ENCODE peak calls at places on chromosomes 4 and X, in four cellular contexts. E is IMR-90, U is GM12878, B is body of pancreas. J is an unnamed sample.

GRCh38 chrX:16786139-16786790 is at the start of gene TXLNG:
- DNase-seq in E (peak; percentile 100), U (peak; percentile 99), B (peak; percentile 95), J (peak; percentile 96)

GRCh38 chr4:77418333-77418732 is 187.3 kb upstream of the CXCL13 start:
- DNase-seq in E (no peak), U (no peak), B (no peak), J (no peak)

GRCh38 chrX:112642349-112642748 is 37.4 kb downstream of the LHFPL1 start:
- DNase-seq in E (peak; percentile 75), U (no peak), B (peak; percentile 24), J (no peak)

GRCh38 chr4:175271010-175271630 is 353.0 kb downstream of the ADAM29 start:
- DNase-seq in E (no peak), U (no peak), B (no peak), J (no peak)

GRCh38 chrX:150570512-150570911 is 2.1 kb downstream of the MTM1 start:
- DNase-seq in E (no peak), U (no peak), B (no peak), J (no peak)

GRCh38 chr4:25378130-25378743 is 1.2 kb downstream of the ANAPC4 start:
- DNase-seq in E (no peak), U (no peak), B (no peak), J (no peak)

GRCh38 chrX:112668476-112669404 is 11.0 kb downstream of the LHFPL1 start:
- DNase-seq in E (no peak), U (no peak), B (no peak), J (no peak)

GRCh38 chr4:119314356-119314755 is 7.6 kb downstream of the FABP2 start:
- DNase-seq in E (peak; percentile 59), U (no peak), B (no peak), J (no peak)

GRCh38 chrX:154471870-154472684 is 7.0 kb downstream of the LAGE3 start:
- DNase-seq in E (no peak), U (no peak), B (no peak), J (no peak)

GRCh38 chrX:148574247-148574973 is 74.0 kb downstream of the AFF2 start:
- DNase-seq in E (no peak), U (peak; percentile 2), B (no peak), J (no peak)

GRCh38 chrX:133375558-133376340 is 39.5 kb downstream of the GPC4 start:
- DNase-seq in E (no peak), U (no peak), B (peak; percentile 29), J (no peak)

GRCh38 chr4:89136525-89136924 is 25.2 kb downstream of the TIGD2 start:
- DNase-seq in E (peak; percentile 70), U (no peak), B (no peak), J (no peak)

GRCh38 chrX:12065251-12065650 is 73.0 kb upstream of the FRMPD4 start:
- DNase-seq in E (peak; percentile 28), U (no peak), B (no peak), J (no peak)

GRCh38 chr4:24219171-24219570 is 329.3 kb upstream of the PPARGC1A start:
- DNase-seq in E (peak; percentile 39), U (no peak), B (peak; percentile 19), J (no peak)

GRCh38 chrX:6226646-6227444 is 1.8 kb downstream of the NLGN4X start:
- DNase-seq in E (no peak), U (no peak), B (no peak), J (no peak)

GRCh38 chrX:102517331-102517730 is 792 bp upstream of the TMSB15A start:
- DNase-seq in E (peak; percentile 17), U (no peak), B (no peak), J (no peak)

GRCh38 chr4:168487821-168488162 is 7.5 kb upstream of the DDX60L start:
- DNase-seq in E (no peak), U (no peak), B (no peak), J (no peak)

GRCh38 chr4:101790521-101791188 is at the start of gene BANK1:
- DNase-seq in E (peak; percentile 2), U (peak; percentile 43), B (peak; percentile 32), J (no peak)

GRCh38 chrX:108310511-108310910 is 127.7 kb downstream of the COL4A6 start:
- DNase-seq in E (peak; percentile 26), U (no peak), B (no peak), J (no peak)

GRCh38 chr4:17701146-17701859 is 80.1 kb downstream of the FAM184B start:
- DNase-seq in E (no peak), U (no peak), B (no peak), J (no peak)

GRCh38 chrX:102067966-102068723 is 57.3 kb upstream of the TCEAL2 start:
- DNase-seq in E (peak; percentile 16), U (peak; percentile 1), B (peak; percentile 12), J (no peak)

GRCh38 chrX:98067611-98068010 is 1183.9 kb downstream of the RPA4 start:
- DNase-seq in E (peak; percentile 36), U (no peak), B (no peak), J (no peak)

GRCh38 chr4:135050086-135050717 is 848.6 kb upstream of the PABPC4L start:
- DNase-seq in E (no peak), U (no peak), B (no peak), J (no peak)

GRCh38 chr4:107808572-107808971 is 16.2 kb upstream of the SGMS2 start:
- DNase-seq in E (no peak), U (no peak), B (no peak), J (no peak)

GRCh38 chr4:79044260-79044659 is 105.0 kb upstream of the PAQR3 start:
- DNase-seq in E (no peak), U (no peak), B (no peak), J (no peak)

GRCh38 chrX:2931155-2931554 is 2.0 kb upstream of the ARSD start:
- DNase-seq in E (no peak), U (no peak), B (no peak), J (no peak)

DNA sequence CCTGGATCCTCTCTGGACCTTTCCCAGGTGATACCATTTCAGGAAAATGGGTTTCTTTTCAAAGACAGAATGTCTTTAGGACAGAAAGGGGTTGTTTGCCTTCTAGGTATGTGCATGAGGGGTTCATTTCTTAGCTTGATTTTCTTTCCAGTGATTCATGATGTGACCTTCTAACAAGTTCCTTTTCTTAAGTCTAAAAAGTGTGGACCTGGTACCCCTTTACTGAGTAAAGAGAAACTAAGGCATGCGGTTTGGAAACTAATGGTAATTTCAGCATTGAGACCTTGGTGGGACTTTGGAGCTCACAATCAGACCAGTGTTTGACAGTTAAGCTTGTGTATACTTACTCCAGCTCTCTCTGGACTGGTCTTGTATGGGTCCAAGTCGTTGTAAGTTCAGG is 8.7 kb downstream of the ENOPH1 start:
- DNase-seq in E (no peak), U (no peak), B (no peak), J (no peak)
- TF ChIP-seq POLR2A in E (no peak), U (no peak), B (no peak), J (no peak)

GRCh38 chrX:19756577-19757131 is 130.7 kb downstream of the SH3KBP1 start:
- DNase-seq in E (no peak), U (no peak), B (no peak), J (no peak)
- H3K4me1 ChIP-seq in E (no peaks in the 10 kb centered on the region), U (peaks cover 45% of the 10 kb centered on the region), B (no peaks in the 10 kb centered on the region), J (no peaks in the 10 kb centered on the region)

GRCh38 chrX:55011294-55011693 is 11.1 kb downstream of the APEX2 start:
- DNase-seq in E (peak; percentile 4), U (no peak), B (no peak), J (no peak)

GRCh38 chrX:55007633-55008032 is 7.5 kb downstream of the APEX2 start:
- DNase-seq in E (peak; percentile 63), U (no peak), B (peak; percentile 32), J (no peak)

GRCh38 chrX:55006827-55007621 is 6.9 kb downstream of the APEX2 start:
- DNase-seq in E (no peak), U (no peak), B (no peak), J (no peak)

GRCh38 chrX:55004231-55004630 is 4.1 kb downstream of the APEX2 start:
- DNase-seq in E (no peak), U (no peak), B (no peak), J (no peak)

GRCh38 chrX:55008571-55009358 is 8.6 kb downstream of the APEX2 start:
- DNase-seq in E (peak; percentile 4), U (no peak), B (no peak), J (no peak)
- TF ChIP-seq POLR2A in E (no peak), U (no peak), B (no peak), J (no peak)

DNA sequence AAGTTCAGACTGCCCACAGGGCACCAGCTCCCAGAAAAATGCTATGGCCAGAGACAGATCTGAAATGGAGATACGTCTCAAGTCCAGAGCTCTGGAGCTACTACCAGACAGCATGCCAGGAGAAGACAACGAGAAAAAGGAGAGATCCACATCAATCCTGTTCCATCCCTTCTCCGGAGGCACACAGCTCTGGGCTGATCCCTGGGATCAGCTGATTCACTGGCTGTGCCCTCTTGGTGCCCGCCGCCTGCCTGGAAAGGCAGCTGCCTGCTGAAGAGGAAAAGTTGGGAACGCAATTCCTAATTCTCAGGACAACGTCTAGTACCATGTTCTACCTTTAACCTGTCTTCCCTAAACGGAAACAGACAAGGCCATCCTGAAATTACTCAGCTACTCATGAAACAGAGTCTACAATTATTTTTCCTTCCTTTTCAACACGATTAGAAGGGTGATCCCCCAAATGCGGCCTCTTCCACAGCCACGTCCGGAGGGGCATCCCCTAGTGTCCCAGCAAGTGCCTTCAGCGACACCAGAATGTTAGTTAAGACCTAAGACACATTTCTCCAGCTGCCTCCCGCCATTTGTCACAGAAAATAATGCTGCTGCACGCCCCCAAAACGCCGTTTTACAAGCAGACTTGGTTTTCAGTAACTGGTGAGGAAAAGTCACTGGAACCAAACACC is 2.4 kb downstream of the ZFYVE28 start:
- DNase-seq in E (no peak), U (no peak), B (no peak), J (no peak)
- H3K4me1 ChIP-seq in E (peaks cover 17% of the 10 kb centered on the region), U (peaks cover 49% of the 10 kb centered on the region), B (peaks cover 46% of the 10 kb centered on the region), J (no peaks in the 10 kb centered on the region)

GRCh38 chrX:40106677-40107290 is 9.0 kb upstream of the BCOR start:
- DNase-seq in E (no peak), U (no peak), B (no peak), J (no peak)
- TF ChIP-seq POLR2A in E (no peak), U (no peak), B (peak; percentile 31), J (no peak)

J was measured in breast epithelium.